ENCODE peak calls at places on chromosomes 12 and 14, in five cellular contexts. G is neuronal stem cell, F is IMR-90, M is mesenchymal stem cell, P is H9. L is an unnamed sample. For H3K79me1, the result is how much of the 10 kb centered on the place peaks cover.

GRCh38 chr14:67319142-67319541 is 40.5 kb downstream of the ATP6V1D start:
- DNase-seq in G (no peak), F (peak), M (no peak), P (no peak), L (no peak)

GRCh38 chr12:104138747-104139186 is 757 bp upstream of the NFYB start:
- DNase-seq in G (peak), F (no peak), M (no peak), P (peak), L (peak)

GRCh38 chr12:131603106-131604033 is 107.5 kb upstream of the SFSWAP start:
- DNase-seq in G (no peak), F (no peak), M (no peak), P (no peak), L (no peak)

GRCh38 chr14:24231263-24232120 is 675 bp downstream of the NEDD8 start:
- DNase-seq in G (no peak), F (no peak), M (no peak), P (no peak), L (no peak)

GRCh38 chr14:61923348-61923747 is 161.1 kb downstream of the SNAPC1 start:
- DNase-seq in G (no peak), F (peak), M (peak), P (no peak), L (no peak)

GRCh38 chr12:131710464-131711457 is at the start of gene SFSWAP:
- DNase-seq in G (peak), F (peak), M (peak), P (peak), L (peak)

GRCh38 chr12:85273411-85274075 is 6.5 kb upstream of the ALX1 start:
- DNase-seq in G (peak), F (no peak), M (peak), P (peak), L (no peak)

GRCh38 chr14:90533591-90534021 is 136.8 kb downstream of the CALM1 start:
- DNase-seq in G (no peak), F (no peak), M (no peak), P (no peak), L (no peak)

GRCh38 chr12:112096070-112096469 is 12.5 kb downstream of the NAA25 start:
- DNase-seq in G (no peak), F (no peak), M (no peak), P (no peak), L (no peak)

GRCh38 chr12:7605900-7606465 is 59.7 kb downstream of the APOBEC1 start:
- DNase-seq in G (no peak), F (no peak), M (no peak), P (no peak), L (no peak)

GRCh38 chr12:45789025-45789424 is 59.5 kb downstream of the ARID2 start:
- DNase-seq in G (no peak), F (peak), M (peak), P (no peak), L (no peak)

GRCh38 chr14:71555654-71556559 is 376.3 kb upstream of the RGS6 start:
- DNase-seq in G (no peak), F (peak), M (peak), P (no peak), L (no peak)

GRCh38 chr12:49580572-49581535 is 12.9 kb upstream of the MCRS1 start:
- DNase-seq in G (peak), F (peak), M (peak), P (peak), L (peak)

GRCh38 chr12:46244273-46244672 is 24.6 kb downstream of the SLC38A1 start:
- DNase-seq in G (no peak), F (no peak), M (no peak), P (no peak), L (no peak)

GRCh38 chr14:63204407-63205280 is at the start of gene RHOJ:
- DNase-seq in G (peak), F (peak), M (no peak), P (peak), L (no peak)

GRCh38 chr12:1797011-1797901 is 23.1 kb upstream of the LRTM2 start:
- DNase-seq in G (no peak), F (no peak), M (no peak), P (peak), L (no peak)

GRCh38 chr14:52834440-52834842 is 43.0 kb upstream of the GNPNAT1 start:
- DNase-seq in G (no peak), F (peak), M (peak), P (no peak), L (peak)

GRCh38 chr12:122076743-122077495 is 1.6 kb upstream of the MLXIP start:
- DNase-seq in G (no peak), F (no peak), M (no peak), P (no peak), L (no peak)

DNA sequence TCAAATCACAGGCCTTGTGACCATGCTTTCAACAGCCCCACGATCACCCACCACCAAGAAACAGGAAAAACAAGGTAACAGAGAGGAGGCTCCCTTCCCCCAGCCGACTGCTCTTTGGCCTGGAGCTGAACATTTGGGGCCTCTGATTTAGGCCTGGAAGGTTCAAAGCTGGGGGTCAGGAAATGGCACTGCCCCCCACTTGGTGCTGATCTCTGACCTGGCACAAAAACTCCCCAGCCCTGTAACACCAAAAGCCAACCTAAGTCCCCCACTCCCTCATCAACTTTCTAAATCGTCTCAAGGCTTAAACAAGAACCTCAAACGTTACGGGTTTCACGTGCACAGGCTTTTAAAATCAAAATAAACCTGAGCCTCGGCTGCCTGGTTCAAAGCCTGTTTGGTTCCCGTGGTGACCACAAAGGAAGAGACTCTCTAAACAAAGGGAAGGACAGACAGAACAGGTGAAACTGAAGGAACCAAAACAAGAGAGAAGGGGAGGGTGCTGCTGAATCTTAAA is 8.9 kb downstream of the ACTN1 start:
- DNase-seq in G (no peak), F (no peak), M (no peak), P (no peak), L (no peak)
- H3K79me1 ChIP-seq in G (under half), F (under half), M (under half), P (under half), L (under half)

GRCh38 chr12:56188786-56189335 is 422 bp downstream of the SMARCC2 start:
- DNase-seq in G (peak), F (no peak), M (no peak), P (peak), L (no peak)
- H3K14ac ChIP-seq in G (peak), F (peak), M (peak), P (peak), L (peak)

GRCh38 chr14:105325303-105325702 is 10.8 kb downstream of the PACS2 start:
- DNase-seq in G (no peak), F (no peak), M (no peak), P (no peak), L (no peak)
- H3K79me1 ChIP-seq in G (under half), F (under half), M (half or more), P (under half), L (under half)

DNA sequence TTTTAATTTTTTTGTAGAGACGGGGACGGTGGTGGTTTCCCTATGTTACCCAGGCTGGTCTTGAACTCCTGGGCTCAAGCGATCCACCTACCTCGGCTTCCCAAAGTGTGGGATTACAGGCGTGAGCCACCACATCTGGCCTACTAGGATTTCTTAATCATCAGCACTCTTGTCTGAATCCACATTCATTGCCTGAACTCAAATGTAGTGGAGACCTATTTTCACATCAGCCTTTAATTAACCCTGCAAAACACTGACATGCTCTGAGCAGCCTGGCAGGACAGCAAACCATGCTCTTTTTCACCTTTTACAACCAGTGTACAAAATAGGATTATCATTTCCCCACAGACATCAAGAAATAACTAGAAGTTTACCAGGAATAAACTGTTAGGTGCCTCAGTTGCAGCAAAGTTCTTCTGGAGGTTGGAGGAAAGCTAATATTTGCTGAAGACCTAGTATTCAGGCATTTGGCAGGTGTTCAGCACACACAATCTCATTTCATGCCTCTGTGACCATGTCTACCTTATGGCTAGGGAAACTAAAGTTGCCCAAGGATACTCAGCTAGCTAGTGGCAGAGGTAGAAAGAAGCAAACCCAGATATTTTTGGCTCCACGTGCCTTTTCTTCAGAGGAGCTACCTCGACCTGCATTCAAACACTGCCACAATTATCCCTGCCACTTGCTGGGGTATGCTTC is 37.7 kb downstream of the CFL2 start:
- DNase-seq in G (no peak), F (no peak), M (no peak), P (no peak), L (no peak)
- H3K14ac ChIP-seq in G (no peak), F (peak), M (no peak), P (no peak), L (no peak)

DNA sequence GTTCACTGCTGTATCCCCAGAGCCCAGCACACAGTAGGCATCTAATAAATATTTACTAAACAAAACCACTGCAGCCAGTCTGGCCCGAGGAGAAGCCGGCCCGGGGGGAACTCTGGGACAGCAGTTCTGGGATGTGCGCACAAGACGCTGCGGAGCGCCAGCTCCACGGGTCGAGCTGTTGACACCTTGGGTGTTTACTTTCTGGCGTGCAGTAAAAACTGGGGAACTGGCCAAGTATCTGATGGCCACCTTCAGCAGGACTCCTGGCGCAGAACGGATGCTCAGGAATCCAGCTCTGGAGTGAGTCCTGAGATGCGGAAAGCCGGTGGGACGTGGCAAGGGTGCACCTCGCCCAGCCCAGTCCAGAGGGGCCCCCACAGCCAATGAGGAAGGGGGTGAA is 65.6 kb downstream of the NCOR2 start:
- DNase-seq in G (no peak), F (no peak), M (no peak), P (no peak), L (no peak)
- H3K79me1 ChIP-seq in G (under half), F (under half), M (under half), P (under half), L (under half)